ENCODE peak calls at places on chromosomes 16 and 17, in six cellular contexts. One of them, this sample, is unnamed.

GRCh38 chr16:29809850-29810698 is 1.9 kb upstream of the PRRT2 start:
- DNase-seq in GM20000: no peak
- DNase-seq in Daoy: no peak
- DNase-seq in activated naive CD4-positive, alpha-beta T cell treated with Interleukin-2 at 50 U/mL for 16 hours: peak
- DNase-seq in HT-29: no peak
- DNase-seq in AG08395: no peak
- DNase-seq in this sample: no peak

GRCh38 chr16:85750827-85751641 is at the start of gene C16orf74:
- DNase-seq in GM20000: peak
- DNase-seq in Daoy: peak
- DNase-seq in activated naive CD4-positive, alpha-beta T cell treated with Interleukin-2 at 50 U/mL for 16 hours: no peak
- DNase-seq in HT-29: peak
- DNase-seq in AG08395: peak
- DNase-seq in this sample: peak

GRCh38 chr17:63477471-63478440 is 895 bp downstream of the ACE start:
- DNase-seq in GM20000: peak
- DNase-seq in Daoy: peak
- DNase-seq in activated naive CD4-positive, alpha-beta T cell treated with Interleukin-2 at 50 U/mL for 16 hours: no peak
- DNase-seq in HT-29: no peak
- DNase-seq in AG08395: no peak
- DNase-seq in this sample: no peak

GRCh38 chr16:72560617-72561016 is 388.7 kb upstream of the PMFBP1 start:
- DNase-seq in GM20000: no peak
- DNase-seq in Daoy: no peak
- DNase-seq in activated naive CD4-positive, alpha-beta T cell treated with Interleukin-2 at 50 U/mL for 16 hours: no peak
- DNase-seq in HT-29: no peak
- DNase-seq in AG08395: no peak
- DNase-seq in this sample: no peak

GRCh38 chr17:71019699-71020098 is 850.4 kb downstream of the KCNJ2 start:
- DNase-seq in GM20000: no peak
- DNase-seq in Daoy: no peak
- DNase-seq in activated naive CD4-positive, alpha-beta T cell treated with Interleukin-2 at 50 U/mL for 16 hours: no peak
- DNase-seq in HT-29: no peak
- DNase-seq in AG08395: no peak
- DNase-seq in this sample: no peak

GRCh38 chr17:43927101-43927935 is 15.0 kb downstream of the PPY start:
- DNase-seq in GM20000: no peak
- DNase-seq in Daoy: no peak
- DNase-seq in activated naive CD4-positive, alpha-beta T cell treated with Interleukin-2 at 50 U/mL for 16 hours: peak
- DNase-seq in HT-29: no peak
- DNase-seq in AG08395: no peak
- DNase-seq in this sample: no peak

GRCh38 chr16:12403746-12404658 is 399.7 kb downstream of the CPPED1 start:
- DNase-seq in GM20000: no peak
- DNase-seq in Daoy: no peak
- DNase-seq in activated naive CD4-positive, alpha-beta T cell treated with Interleukin-2 at 50 U/mL for 16 hours: no peak
- DNase-seq in HT-29: no peak
- DNase-seq in AG08395: no peak
- DNase-seq in this sample: no peak

GRCh38 chr16:54936979-54937672 is 6.5 kb downstream of the IRX5 start:
- DNase-seq in GM20000: peak
- DNase-seq in Daoy: no peak
- DNase-seq in activated naive CD4-positive, alpha-beta T cell treated with Interleukin-2 at 50 U/mL for 16 hours: no peak
- DNase-seq in HT-29: peak
- DNase-seq in AG08395: peak
- DNase-seq in this sample: no peak

This sample was measured in SJSA1.